ENCODE peak calls at places on chromosomes 3 and 15, in eight cellular contexts. J is pancreas, H is midbrain, P is GM23338, M is HEK293T, R is NCI-H146, F is ovary, C is keratinocyte. L is an unnamed sample.

GRCh38 chr3:148711981-148712666 is 14.4 kb downstream of the AGTR1 start:
- DNase-seq in J (no peak), H (no peak), P (no peak), M (no peak), R (no peak), F (no peak), C (no peak), L (no peak)

GRCh38 chr3:71484452-71484851 is 99.1 kb downstream of the FOXP1 start:
- DNase-seq in J (no peak), H (no peak), P (no peak), M (no peak), R (no peak), F (no peak), C (no peak), L (no peak)

GRCh38 chr3:23094890-23095462 is 108.2 kb upstream of the UBE2E2 start:
- DNase-seq in J (no peak), H (no peak), P (peak), M (no peak), R (peak), F (no peak), C (peak), L (no peak)

GRCh38 chr3:193983846-193984245 is 152.1 kb upstream of the HES1 start:
- DNase-seq in J (no peak), H (no peak), P (no peak), M (no peak), R (no peak), F (no peak), C (no peak), L (no peak)

GRCh38 chr3:54853573-54854404 is 74.1 kb downstream of the LRTM1 start:
- DNase-seq in J (peak), H (peak), P (peak), M (peak), R (peak), F (peak), C (no peak), L (peak)

GRCh38 chr15:62455441-62455921 is 290.4 kb upstream of the C2CD4B start:
- DNase-seq in J (no peak), H (no peak), P (no peak), M (no peak), R (no peak), F (no peak), C (no peak), L (no peak)

GRCh38 chr3:179146911-179147570 is 1.1 kb upstream of the PIK3CA start:
- DNase-seq in J (peak), H (peak), P (peak), M (peak), R (peak), F (no peak), C (no peak), L (no peak)

GRCh38 chr15:98889930-98890695 is 117.5 kb downstream of the PGPEP1L start:
- DNase-seq in J (no peak), H (no peak), P (no peak), M (no peak), R (no peak), F (no peak), C (no peak), L (no peak)

GRCh38 chr3:42056840-42057239 is 34.3 kb upstream of the TRAK1 start:
- DNase-seq in J (no peak), H (no peak), P (no peak), M (no peak), R (peak), F (no peak), C (no peak), L (no peak)

L was measured in BE2C.